ENCODE peak calls at places on chromosomes 13 and 19, in six cellular contexts. X, K, S, V, L and Z are unnamed samples.

GRCh38 chr19:7373862-7374261 is 25.1 kb downstream of the ARHGEF18 start:
- DNase-seq in X (no peak), K (no peak), S (peak; percentile 55), V (no peak), L (no peak), Z (no peak)

GRCh38 chr19:6058411-6059201 is 51.7 kb downstream of the RFX2 start:
- DNase-seq in X (no peak), K (peak; percentile 37), S (no peak), V (no peak), L (no peak), Z (no peak)

GRCh38 chr13:75359266-75359665 is 122.7 kb downstream of the TBC1D4 start:
- DNase-seq in X (peak; percentile 78), K (no peak), S (peak; percentile 71), V (peak; percentile 98), L (no peak), Z (no peak)

GRCh38 chr13:23433171-23434153 is at the start of gene SACS:
- DNase-seq in X (no peak), K (no peak), S (no peak), V (peak; percentile 80), L (no peak), Z (peak; percentile 24)

GRCh38 chr13:32838985-32839384 is 177.2 kb upstream of the KL start:
- DNase-seq in X (no peak), K (no peak), S (no peak), V (no peak), L (no peak), Z (no peak)

GRCh38 chr13:50400930-50401553 is 385.8 kb downstream of the KCNRG start:
- DNase-seq in X (peak; percentile 48), K (no peak), S (peak; percentile 10), V (peak; percentile 97), L (no peak), Z (peak; percentile 97)

GRCh38 chr19:45876161-45876410 is 9.9 kb downstream of the IRF2BP1 start:
- DNase-seq in X (no peak), K (no peak), S (no peak), V (no peak), L (no peak), Z (no peak)

GRCh38 chr13:32495429-32495828 is 43.2 kb downstream of the N4BP2L2 start:
- DNase-seq in X (no peak), K (no peak), S (no peak), V (no peak), L (no peak), Z (no peak)

GRCh38 chr13:62388515-62388914 is 972.9 kb upstream of the PCDH20 start:
- DNase-seq in X (no peak), K (no peak), S (no peak), V (no peak), L (no peak), Z (no peak)

GRCh38 chr13:29917573-29918091 is 67.2 kb upstream of the UBL3 start:
- DNase-seq in X (no peak), K (no peak), S (no peak), V (no peak), L (no peak), Z (peak; percentile 86)